ENCODE peak calls at places on chromosomes 5 and 9, in nine cellular contexts. L is aorta, P is DMS53, X is H7, D is GOT3, E is left ventricle myocardium superior, T is brain microvascular endothelial cell, C is left ventricle myocardium inferior, Y is AG09309. U is an unnamed sample.

GRCh38 chr5:73405691-73406090 is 42.9 kb downstream of the FOXD1 start:
- DNase-seq in Y (peak; percentile 34), E (no peak), C (no peak), X (no peak), L (no peak), T (no peak), D (no peak), P (no peak), U (no peak)

GRCh38 chr5:54398191-54398590 is 57.3 kb upstream of the HSPB3 start:
- DNase-seq in T (no peak), P (no peak), Y (no peak), C (no peak), X (no peak), E (no peak), D (no peak), L (no peak), U (no peak)

GRCh38 chr9:134233022-134233421 is 68.7 kb upstream of the RNU6ATAC start:
- DNase-seq in E (no peak), L (no peak), P (no peak), Y (no peak), D (no peak), X (no peak), T (no peak), C (no peak), U (no peak)

GRCh38 chr9:21357479-21358290 is 7.0 kb upstream of the IFNA6 start:
- DNase-seq in C (no peak), L (no peak), E (no peak), Y (no peak), T (no peak), D (no peak), X (no peak), P (no peak), U (no peak)

GRCh38 chr9:103798620-103799019 is 295.5 kb upstream of the SMC2 start:
- DNase-seq in X (no peak), P (peak; percentile 78), C (no peak), T (peak; percentile 87), Y (no peak), E (no peak), L (no peak), D (no peak), U (no peak)

GRCh38 chr5:132497488-132497997 is 7.0 kb upstream of the IRF1 start:
- DNase-seq in C (peak; percentile 71), D (peak; percentile 66), E (peak; percentile 79), Y (peak; percentile 76), P (peak; percentile 74), T (peak; percentile 89), X (peak; percentile 44), L (peak; percentile 93), U (peak; percentile 81)

GRCh38 chr5:92513067-92513466 is 1068.0 kb downstream of the NR2F1-AS1 start:
- DNase-seq in X (no peak), D (no peak), Y (no peak), E (no peak), C (no peak), P (peak; percentile 18), T (no peak), L (no peak), U (no peak)

GRCh38 chr5:124808842-124809268 is 62.4 kb upstream of the ZNF608 start:
- DNase-seq in T (no peak), E (no peak), P (no peak), X (no peak), D (no peak), L (no peak), C (no peak), Y (no peak), U (no peak)

GRCh38 chr9:91727316-91727861 is 222.6 kb downstream of the ROR2 start:
- DNase-seq in C (no peak), L (no peak), X (peak; percentile 90), E (no peak), D (no peak), P (peak; percentile 68), T (peak; percentile 6), Y (no peak), U (no peak)

GRCh38 chr5:90642706-90643229 is 84.2 kb downstream of the ADGRV1 start:
- DNase-seq in T (no peak), C (no peak), L (no peak), D (no peak), X (no peak), E (no peak), Y (no peak), P (no peak), U (no peak)

GRCh38 chr5:91025449-91025848 is 357.7 kb downstream of the ARRDC3 start:
- DNase-seq in T (no peak), P (no peak), D (no peak), L (no peak), Y (no peak), C (no peak), E (no peak), X (no peak), U (no peak)

GRCh38 chr5:150124596-150124995 is 31.0 kb downstream of the PDGFRB start:
- DNase-seq in X (no peak), E (no peak), P (no peak), Y (no peak), L (peak; percentile 57), D (no peak), C (no peak), T (no peak), U (no peak)

GRCh38 chr9:136577941-136578619 is 32.2 kb upstream of the NOTCH1 start:
- DNase-seq in D (no peak), C (no peak), Y (no peak), X (no peak), E (peak; percentile 32), P (peak; percentile 77), T (no peak), L (no peak), U (no peak)

GRCh38 chr5:159680095-159680494 is 236.2 kb upstream of the ADRA1B start:
- DNase-seq in D (no peak), Y (no peak), P (peak; percentile 55), E (no peak), T (no peak), C (no peak), X (no peak), L (no peak), U (no peak)

GRCh38 chr5:153276151-153276550 is 214.3 kb upstream of the GRIA1 start:
- DNase-seq in C (no peak), T (peak; percentile 2), P (peak; percentile 43), Y (no peak), D (no peak), L (no peak), E (no peak), X (peak; percentile 43), U (no peak)

GRCh38 chr5:163861670-163862069 is 356.3 kb downstream of the MAT2B start:
- DNase-seq in X (no peak), T (no peak), E (no peak), L (no peak), C (no peak), P (no peak), D (no peak), Y (no peak), U (no peak)

GRCh38 chr5:111225926-111226325 is 1.7 kb downstream of the CAMK4 start:
- DNase-seq in D (no peak), T (no peak), P (no peak), L (no peak), X (no peak), C (no peak), E (no peak), Y (no peak), U (no peak)